ENCODE peak calls at places on chromosomes 16 and 17, in eight cellular contexts. B is activated CD8-positive, alpha-beta memory T cell treated with anti-CD3 and anti-CD28 coated beads for 1 hour; I is nucleus accumbens; N is brain microvascular endothelial cell; E is heart left ventricle; Z is fibroblast of gingiva; G is bronchial epithelial cell; X is left ventricle myocardium inferior. J is an unnamed sample.

GRCh38 chr17:45294506-45294905 is 22.3 kb downstream of the MAP3K14 start:
- DNase-seq in B (no peak), I (no peak), N (peak; percentile 83), E (peak; percentile 55), Z (peak; percentile 82), G (no peak), X (peak; percentile 20), J (no peak)

GRCh38 chr17:81685108-81685507 is 1.3 kb downstream of the HGS start:
- DNase-seq in B (no peak), I (no peak), N (peak; percentile 73), E (no peak), Z (peak; percentile 29), G (peak; percentile 85), X (no peak), J (no peak)

GRCh38 chr17:69179227-69179952 is 37.7 kb upstream of the ABCA6 start:
- DNase-seq in B (no peak), I (no peak), N (peak; percentile 52), E (no peak), Z (peak; percentile 47), G (peak; percentile 51), X (no peak), J (no peak)

GRCh38 chr17:71902931-71903506 is 217.8 kb upstream of the SOX9 start:
- DNase-seq in B (no peak), I (no peak), N (peak; percentile 37), E (no peak), Z (no peak), G (no peak), X (no peak), J (no peak)

GRCh38 chr17:50212121-50212843 is 10.9 kb upstream of the COL1A1 start:
- DNase-seq in B (no peak), I (no peak), N (no peak), E (no peak), Z (peak; percentile 49), G (no peak), X (no peak), J (no peak)

GRCh38 chr17:10875984-10876555 is 38.2 kb upstream of the PIRT start:
- DNase-seq in B (no peak), I (no peak), N (peak; percentile 17), E (peak; percentile 13), Z (no peak), G (peak; percentile 30), X (no peak), J (no peak)

GRCh38 chr16:8958344-8958808 is 5.3 kb downstream of the USP7 start:
- DNase-seq in B (no peak), I (no peak), N (peak; percentile 84), E (no peak), Z (peak; percentile 39), G (no peak), X (peak; percentile 40), J (peak; percentile 33)

GRCh38 chr16:86505185-86505898 is 5.0 kb upstream of the FOXF1 start:
- DNase-seq in B (no peak), I (no peak), N (no peak), E (no peak), Z (no peak), G (no peak), X (no peak), J (no peak)

GRCh38 chr16:985646-986400 is 4.3 kb downstream of the SOX8 start:
- DNase-seq in B (no peak), I (no peak), N (no peak), E (no peak), Z (no peak), G (no peak), X (no peak), J (no peak)

GRCh38 chr17:36001862-36002603 is 680 bp upstream of the CCL15 start:
- DNase-seq in B (no peak), I (no peak), N (no peak), E (no peak), Z (no peak), G (peak; percentile 7), X (no peak), J (no peak)

GRCh38 chr16:1914084-1914608 is 4.1 kb downstream of the HS3ST6 start:
- DNase-seq in B (no peak), I (no peak), N (no peak), E (no peak), Z (no peak), G (no peak), X (no peak), J (no peak)

GRCh38 chr16:20740007-20740883 is 1.4 kb downstream of the THUMPD1 start:
- DNase-seq in B (no peak), I (no peak), N (peak; percentile 3), E (no peak), Z (peak; percentile 6), G (peak; percentile 39), X (no peak), J (no peak)

GRCh38 chr17:77628035-77628434 is 330.5 kb upstream of the TNRC6C start:
- DNase-seq in B (no peak), I (no peak), N (no peak), E (no peak), Z (no peak), G (no peak), X (no peak), J (no peak)

GRCh38 chr17:69246726-69247375 is 18.2 kb upstream of the ABCA10 start:
- DNase-seq in B (no peak), I (no peak), N (no peak), E (no peak), Z (peak; percentile 42), G (peak; percentile 60), X (no peak), J (no peak)

GRCh38 chr17:81409190-81409935 is 14.1 kb downstream of the BAHCC1 start:
- DNase-seq in B (no peak), I (no peak), N (no peak), E (no peak), Z (no peak), G (no peak), X (no peak), J (no peak)

GRCh38 chr16:57592591-57593003 is 35.8 kb upstream of the ADGRG1 start:
- DNase-seq in B (no peak), I (no peak), N (no peak), E (no peak), Z (no peak), G (no peak), X (no peak), J (no peak)

GRCh38 chr17:51120357-51120738 is 320 bp downstream of the SPAG9 start:
- DNase-seq in B (no peak), I (no peak), N (peak; percentile 22), E (peak; percentile 49), Z (no peak), G (peak; percentile 32), X (no peak), J (no peak)

GRCh38 chr17:75816693-75817092 is 27.5 kb downstream of the UNC13D start:
- DNase-seq in B (no peak), I (no peak), N (no peak), E (no peak), Z (no peak), G (no peak), X (peak; percentile 13), J (no peak)